ENCODE peak calls at places on chromosomes 6 and 20, in ten cellular contexts. V is HS-27A; N is NCI-H2081; L is WTC11; S is H54; R is thyroid gland; B is activated CD8-positive, alpha-beta memory T cell treated with anti-CD3 and anti-CD28 coated beads, Interleukin-2, amount 50 U/mL, for 4 hours; Y is KBM-7; M is SW480; D is MM.1S. Q is an unnamed sample.

GRCh38 chr20:37807901-37808751 is 94.8 kb upstream of the VSTM2L start:
- DNase-seq in M (no peak), L (no peak), N (no peak), V (no peak), D (no peak), R (no peak), S (no peak), B (no peak), Y (peak), Q (no peak)

GRCh38 chr20:3559637-3560036 is 88.8 kb downstream of the ATRN start:
- DNase-seq in R (no peak), M (no peak), V (no peak), L (no peak), D (no peak), S (no peak), Y (no peak), B (no peak), N (no peak), Q (no peak)

GRCh38 chr6:168380956-168381605 is 59.9 kb upstream of the SMOC2 start:
- DNase-seq in B (no peak), V (no peak), R (no peak), D (no peak), Y (no peak), M (peak), L (no peak), N (no peak), S (no peak), Q (no peak)

GRCh38 chr20:53138454-53139291 is 166.5 kb downstream of the TSHZ2 start:
- DNase-seq in Y (no peak), R (no peak), L (no peak), V (no peak), B (no peak), S (no peak), M (no peak), D (peak), N (no peak), Q (peak)

GRCh38 chr6:40755749-40756452 is 168.7 kb upstream of the LRFN2 start:
- DNase-seq in M (no peak), S (peak), V (peak), D (no peak), R (no peak), B (no peak), Y (no peak), N (no peak), L (no peak), Q (no peak)

GRCh38 chr6:5278571-5279120 is 17.3 kb downstream of the FARS2 start:
- DNase-seq in R (no peak), S (no peak), N (no peak), D (no peak), L (no peak), M (no peak), B (no peak), V (no peak), Y (no peak), Q (no peak)

GRCh38 chr6:83359638-83360037 is 71.2 kb downstream of the ME1 start:
- DNase-seq in Y (no peak), M (no peak), S (no peak), D (no peak), L (no peak), B (no peak), V (no peak), N (no peak), R (no peak), Q (no peak)

GRCh38 chr6:72363844-72364740 is 257.8 kb upstream of the KCNQ5 start:
- DNase-seq in R (peak), D (no peak), N (no peak), S (peak), V (peak), M (no peak), Y (no peak), B (no peak), L (no peak), Q (no peak)

GRCh38 chr6:75403563-75403962 is 90.0 kb downstream of the FILIP1 start:
- DNase-seq in B (no peak), Y (no peak), S (no peak), L (no peak), D (no peak), M (no peak), V (no peak), R (no peak), N (no peak), Q (no peak)

GRCh38 chr6:166330612-166331011 is 11.7 kb downstream of the SFT2D1 start:
- DNase-seq in B (no peak), V (no peak), Y (no peak), S (no peak), D (no peak), R (peak), N (no peak), M (no peak), L (peak), Q (no peak)

Q was measured in GM20000.